ENCODE peak calls at places on chromosomes 1 and 21, in six cellular contexts. One of them, this sample, is unnamed.

GRCh38 chr21:29155118-29155932 is 24.9 kb downstream of the MAP3K7CL start:
- DNase-seq in GM12865: no peak
- DNase-seq in ovary: peak; percentile 15
- DNase-seq in brain microvascular endothelial cell: peak; percentile 84
- DNase-seq in AG04450: no peak
- DNase-seq in thoracic aorta: no peak
- DNase-seq in this sample: no peak

GRCh38 chr1:18486195-18486594 is 5.5 kb downstream of the KLHDC7A start:
- DNase-seq in GM12865: no peak
- DNase-seq in ovary: no peak
- DNase-seq in brain microvascular endothelial cell: no peak
- DNase-seq in AG04450: no peak
- DNase-seq in thoracic aorta: no peak
- DNase-seq in this sample: no peak

GRCh38 chr1:248686815-248687214 is 15.8 kb downstream of the OR14I1 start:
- DNase-seq in GM12865: peak; percentile 74
- DNase-seq in ovary: no peak
- DNase-seq in brain microvascular endothelial cell: no peak
- DNase-seq in AG04450: no peak
- DNase-seq in thoracic aorta: no peak
- DNase-seq in this sample: peak; percentile 31

GRCh38 chr1:245771521-245772281 is 616.9 kb downstream of the KIF26B start:
- DNase-seq in GM12865: no peak
- DNase-seq in ovary: no peak
- DNase-seq in brain microvascular endothelial cell: peak; percentile 88
- DNase-seq in AG04450: peak; percentile 82
- DNase-seq in thoracic aorta: no peak
- DNase-seq in this sample: no peak

GRCh38 chr1:110433803-110434202 is 17.1 kb upstream of the PROK1 start:
- DNase-seq in GM12865: peak; percentile 11
- DNase-seq in ovary: peak; percentile 72
- DNase-seq in brain microvascular endothelial cell: peak; percentile 4
- DNase-seq in AG04450: no peak
- DNase-seq in thoracic aorta: no peak
- DNase-seq in this sample: peak; percentile 18

GRCh38 chr21:42079939-42080787 is 9.0 kb downstream of the UMODL1 start:
- DNase-seq in GM12865: no peak
- DNase-seq in ovary: no peak
- DNase-seq in brain microvascular endothelial cell: peak; percentile 40
- DNase-seq in AG04450: no peak
- DNase-seq in thoracic aorta: no peak
- DNase-seq in this sample: no peak

GRCh38 chr1:112337028-112337531 is 58.9 kb upstream of the CTTNBP2NL start:
- DNase-seq in GM12865: peak; percentile 54
- DNase-seq in ovary: no peak
- DNase-seq in brain microvascular endothelial cell: peak; percentile 15
- DNase-seq in AG04450: peak; percentile 11
- DNase-seq in thoracic aorta: no peak
- DNase-seq in this sample: no peak

GRCh38 chr1:44705470-44705869 is 25.5 kb downstream of the RNU5D-1 start:
- DNase-seq in GM12865: no peak
- DNase-seq in ovary: no peak
- DNase-seq in brain microvascular endothelial cell: no peak
- DNase-seq in AG04450: no peak
- DNase-seq in thoracic aorta: no peak
- DNase-seq in this sample: no peak

GRCh38 chr1:229753764-229754553 is 127.9 kb downstream of the URB2 start:
- DNase-seq in GM12865: peak; percentile 18
- DNase-seq in ovary: no peak
- DNase-seq in brain microvascular endothelial cell: no peak
- DNase-seq in AG04450: no peak
- DNase-seq in thoracic aorta: no peak
- DNase-seq in this sample: no peak

GRCh38 chr1:60949154-60949825 is 133.1 kb upstream of the NFIA start:
- DNase-seq in GM12865: no peak
- DNase-seq in ovary: no peak
- DNase-seq in brain microvascular endothelial cell: no peak
- DNase-seq in AG04450: no peak
- DNase-seq in thoracic aorta: no peak
- DNase-seq in this sample: no peak

GRCh38 chr1:26287033-26287711 is 7.3 kb downstream of the SH3BGRL3 start:
- DNase-seq in GM12865: peak; percentile 94
- DNase-seq in ovary: no peak
- DNase-seq in brain microvascular endothelial cell: no peak
- DNase-seq in AG04450: no peak
- DNase-seq in thoracic aorta: no peak
- DNase-seq in this sample: no peak

GRCh38 chr1:41487729-41488598 is 3.5 kb upstream of the EDN2 start:
- DNase-seq in GM12865: no peak
- DNase-seq in ovary: no peak
- DNase-seq in brain microvascular endothelial cell: no peak
- DNase-seq in AG04450: no peak
- DNase-seq in thoracic aorta: no peak
- DNase-seq in this sample: no peak

GRCh38 chr1:54112969-54113368 is 39.8 kb downstream of the CDCP2 start:
- DNase-seq in GM12865: no peak
- DNase-seq in ovary: no peak
- DNase-seq in brain microvascular endothelial cell: no peak
- DNase-seq in AG04450: no peak
- DNase-seq in thoracic aorta: no peak
- DNase-seq in this sample: no peak

GRCh38 chr1:20626098-20626427 is 7.2 kb upstream of the PINK1 start:
- DNase-seq in GM12865: no peak
- DNase-seq in ovary: no peak
- DNase-seq in brain microvascular endothelial cell: no peak
- DNase-seq in AG04450: no peak
- DNase-seq in thoracic aorta: no peak
- DNase-seq in this sample: no peak

GRCh38 chr1:31626451-31627202 is 9.1 kb downstream of the HCRTR1 start:
- DNase-seq in GM12865: no peak
- DNase-seq in ovary: peak; percentile 62
- DNase-seq in brain microvascular endothelial cell: no peak
- DNase-seq in AG04450: no peak
- DNase-seq in thoracic aorta: no peak
- DNase-seq in this sample: no peak

GRCh38 chr1:39269791-39270342 is 65.4 kb downstream of the MACF1 start:
- DNase-seq in GM12865: peak; percentile 92
- DNase-seq in ovary: no peak
- DNase-seq in brain microvascular endothelial cell: no peak
- DNase-seq in AG04450: peak; percentile 43
- DNase-seq in thoracic aorta: no peak
- DNase-seq in this sample: no peak

GRCh38 chr1:61426254-61426653 is 298.7 kb downstream of the TM2D1 start:
- DNase-seq in GM12865: no peak
- DNase-seq in ovary: peak; percentile 38
- DNase-seq in brain microvascular endothelial cell: no peak
- DNase-seq in AG04450: no peak
- DNase-seq in thoracic aorta: no peak
- DNase-seq in this sample: no peak

GRCh38 chr1:3471356-3472087 is 17.1 kb downstream of the ARHGEF16 start:
- DNase-seq in GM12865: no peak
- DNase-seq in ovary: peak; percentile 56
- DNase-seq in brain microvascular endothelial cell: peak; percentile 69
- DNase-seq in AG04450: no peak
- DNase-seq in thoracic aorta: no peak
- DNase-seq in this sample: no peak

GRCh38 chr1:30191154-30191702 is 532.2 kb downstream of the MATN1 start:
- DNase-seq in GM12865: peak; percentile 17
- DNase-seq in ovary: no peak
- DNase-seq in brain microvascular endothelial cell: no peak
- DNase-seq in AG04450: no peak
- DNase-seq in thoracic aorta: no peak
- DNase-seq in this sample: no peak

GRCh38 chr1:220652995-220653394 is 37.2 kb upstream of the C1orf115 start:
- DNase-seq in GM12865: no peak
- DNase-seq in ovary: no peak
- DNase-seq in brain microvascular endothelial cell: no peak
- DNase-seq in AG04450: no peak
- DNase-seq in thoracic aorta: no peak
- DNase-seq in this sample: no peak

GRCh38 chr21:26946744-26947446 is 20.0 kb downstream of the ADAMTS5 start:
- DNase-seq in GM12865: no peak
- DNase-seq in ovary: no peak
- DNase-seq in brain microvascular endothelial cell: no peak
- DNase-seq in AG04450: no peak
- DNase-seq in thoracic aorta: no peak
- DNase-seq in this sample: no peak

GRCh38 chr1:158951956-158952355 is 20.6 kb downstream of the PYHIN1 start:
- DNase-seq in GM12865: peak; percentile 79
- DNase-seq in ovary: no peak
- DNase-seq in brain microvascular endothelial cell: no peak
- DNase-seq in AG04450: no peak
- DNase-seq in thoracic aorta: no peak
- DNase-seq in this sample: no peak

GRCh38 chr1:155968670-155969069 is 9.7 kb downstream of the ARHGEF2 start:
- DNase-seq in GM12865: no peak
- DNase-seq in ovary: peak; percentile 54
- DNase-seq in brain microvascular endothelial cell: no peak
- DNase-seq in AG04450: peak; percentile 64
- DNase-seq in thoracic aorta: no peak
- DNase-seq in this sample: no peak

GRCh38 chr21:33871171-33871570 is 44.4 kb downstream of the ATP5PO start:
- DNase-seq in GM12865: no peak
- DNase-seq in ovary: no peak
- DNase-seq in brain microvascular endothelial cell: peak; percentile 23
- DNase-seq in AG04450: no peak
- DNase-seq in thoracic aorta: no peak
- DNase-seq in this sample: no peak

GRCh38 chr1:109112056-109112651 is 1.8 kb upstream of the ELAPOR1 start:
- DNase-seq in GM12865: peak; percentile 39
- DNase-seq in ovary: no peak
- DNase-seq in brain microvascular endothelial cell: no peak
- DNase-seq in AG04450: no peak
- DNase-seq in thoracic aorta: no peak
- DNase-seq in this sample: no peak

GRCh38 chr1:168689726-168690602 is 39.0 kb downstream of the DPT start:
- DNase-seq in GM12865: no peak
- DNase-seq in ovary: no peak
- DNase-seq in brain microvascular endothelial cell: no peak
- DNase-seq in AG04450: no peak
- DNase-seq in thoracic aorta: no peak
- DNase-seq in this sample: no peak

GRCh38 chr1:26468911-26469310 is 3.3 kb upstream of the HMGN2 start:
- DNase-seq in GM12865: no peak
- DNase-seq in ovary: no peak
- DNase-seq in brain microvascular endothelial cell: no peak
- DNase-seq in AG04450: no peak
- DNase-seq in thoracic aorta: no peak
- DNase-seq in this sample: peak; percentile 30

GRCh38 chr1:93813076-93813475 is 65.9 kb downstream of the DNTTIP2 start:
- DNase-seq in GM12865: no peak
- DNase-seq in ovary: no peak
- DNase-seq in brain microvascular endothelial cell: no peak
- DNase-seq in AG04450: no peak
- DNase-seq in thoracic aorta: no peak
- DNase-seq in this sample: no peak
- TF ChIP-seq CTCF in GM12865: no peak
- TF ChIP-seq CTCF in ovary: no peak
- TF ChIP-seq CTCF in brain microvascular endothelial cell: no peak
- TF ChIP-seq CTCF in AG04450: no peak
- TF ChIP-seq CTCF in thoracic aorta: no peak
- TF ChIP-seq CTCF in this sample: no peak

GRCh38 chr1:191662746-191663145 is 495.5 kb upstream of the RGS18 start:
- DNase-seq in GM12865: no peak
- DNase-seq in ovary: no peak
- DNase-seq in brain microvascular endothelial cell: no peak
- DNase-seq in AG04450: no peak
- DNase-seq in thoracic aorta: no peak
- DNase-seq in this sample: no peak
- H3K4me3 ChIP-seq in GM12865: no peak overlapping the region
- H3K4me3 ChIP-seq in ovary: no peak overlapping the region
- H3K4me3 ChIP-seq in brain microvascular endothelial cell: no peak overlapping the region
- H3K4me3 ChIP-seq in AG04450: no peak overlapping the region
- H3K4me3 ChIP-seq in thoracic aorta: no peak overlapping the region
- H3K4me3 ChIP-seq in this sample: no peak overlapping the region

DNA sequence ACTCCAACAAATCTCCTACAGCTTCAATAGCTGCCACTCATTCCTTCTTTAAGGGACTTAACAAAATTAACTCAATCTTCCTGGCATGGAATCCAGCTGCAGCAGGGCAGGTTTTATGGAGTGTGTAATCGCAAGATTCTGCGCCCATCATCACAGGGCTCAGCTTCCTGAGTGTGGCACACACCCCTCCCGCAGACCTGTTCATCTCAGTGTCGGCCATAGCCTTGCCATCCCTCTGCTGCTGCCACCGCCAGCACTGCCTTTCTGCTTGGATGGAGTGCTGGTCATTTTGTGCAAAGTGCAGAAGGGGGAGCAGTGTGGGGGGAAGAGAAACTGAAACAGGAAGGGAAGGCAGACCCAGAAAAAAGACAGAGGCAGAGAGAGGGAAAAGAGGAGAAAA is 324.4 kb downstream of the SEC16B start:
- DNase-seq in GM12865: no peak
- DNase-seq in ovary: no peak
- DNase-seq in brain microvascular endothelial cell: no peak
- DNase-seq in AG04450: no peak
- DNase-seq in thoracic aorta: no peak
- DNase-seq in this sample: no peak
- TF ChIP-seq CTCF in GM12865: no peak
- TF ChIP-seq CTCF in ovary: no peak
- TF ChIP-seq CTCF in brain microvascular endothelial cell: no peak
- TF ChIP-seq CTCF in AG04450: no peak
- TF ChIP-seq CTCF in thoracic aorta: no peak
- TF ChIP-seq CTCF in this sample: no peak

GRCh38 chr1:161166669-161167548 is 683 bp downstream of the PPOX start:
- DNase-seq in GM12865: no peak
- DNase-seq in ovary: no peak
- DNase-seq in brain microvascular endothelial cell: no peak
- DNase-seq in AG04450: no peak
- DNase-seq in thoracic aorta: no peak
- DNase-seq in this sample: no peak

GRCh38 chr1:161162806-161163205 is 3.4 kb upstream of the PPOX start:
- DNase-seq in GM12865: no peak
- DNase-seq in ovary: no peak
- DNase-seq in brain microvascular endothelial cell: no peak
- DNase-seq in AG04450: no peak
- DNase-seq in thoracic aorta: no peak
- DNase-seq in this sample: no peak

GRCh38 chr1:161165742-161166668 is at the start of gene PPOX:
- DNase-seq in GM12865: peak; percentile 99
- DNase-seq in ovary: peak; percentile 93
- DNase-seq in brain microvascular endothelial cell: peak; percentile 99
- DNase-seq in AG04450: peak; percentile 93
- DNase-seq in thoracic aorta: peak; percentile 97
- DNase-seq in this sample: peak; percentile 98

GRCh38 chr1:161163793-161164192 is 2.4 kb upstream of the PPOX start:
- DNase-seq in GM12865: no peak
- DNase-seq in ovary: no peak
- DNase-seq in brain microvascular endothelial cell: no peak
- DNase-seq in AG04450: no peak
- DNase-seq in thoracic aorta: no peak
- DNase-seq in this sample: no peak

GRCh38 chr1:161164901-161165620 is 1.2 kb upstream of the PPOX start:
- DNase-seq in GM12865: no peak
- DNase-seq in ovary: no peak
- DNase-seq in brain microvascular endothelial cell: no peak
- DNase-seq in AG04450: no peak
- DNase-seq in thoracic aorta: no peak
- DNase-seq in this sample: no peak
- H3K4me3 ChIP-seq in GM12865: peak overlapping the region; percentile 82
- H3K4me3 ChIP-seq in ovary: peak overlapping the region; percentile 93
- H3K4me3 ChIP-seq in brain microvascular endothelial cell: no peak overlapping the region
- H3K4me3 ChIP-seq in AG04450: peak overlapping the region; percentile 86
- H3K4me3 ChIP-seq in thoracic aorta: peak overlapping the region; percentile 75
- H3K4me3 ChIP-seq in this sample: peak overlapping the region; percentile 89

GRCh38 chr21:31514598-31514997 is 144.9 kb upstream of the SOD1 start:
- DNase-seq in GM12865: no peak
- DNase-seq in ovary: no peak
- DNase-seq in brain microvascular endothelial cell: peak; percentile 15
- DNase-seq in AG04450: no peak
- DNase-seq in thoracic aorta: no peak
- DNase-seq in this sample: no peak
- TF ChIP-seq CTCF in GM12865: no peak
- TF ChIP-seq CTCF in ovary: no peak
- TF ChIP-seq CTCF in brain microvascular endothelial cell: peak; percentile 62
- TF ChIP-seq CTCF in AG04450: no peak
- TF ChIP-seq CTCF in thoracic aorta: no peak
- TF ChIP-seq CTCF in this sample: no peak